ENCODE peak calls at places on chromosome 21, in five cellular contexts. F is activated CD8-positive, alpha-beta T cell treated with anti-CD3 and anti-CD28 coated beads for 36 hours; I is AG04450; E is fibroblast of the aortic adventitia; L is fibroblast of mammary gland. W is an unnamed sample.

GRCh38 chr21:25925064-25925463 is 190.3 kb downstream of the GABPA start:
- DNase-seq in I (no peak), L (peak; percentile 20), F (no peak), E (no peak), W (no peak)

GRCh38 chr21:45864436-45864835 is 117.1 kb upstream of the COL6A1 start:
- DNase-seq in I (no peak), L (peak; percentile 53), F (no peak), E (peak; percentile 54), W (no peak)

GRCh38 chr21:33951276-33952178 is 35.9 kb upstream of the ATP5PO start:
- DNase-seq in F (no peak), E (peak; percentile 35), I (no peak), L (peak; percentile 75), W (no peak)

GRCh38 chr21:41665766-41666595 is 100.9 kb downstream of the RIPK4 start:
- DNase-seq in I (no peak), E (no peak), L (no peak), F (no peak), W (no peak)

GRCh38 chr21:43954042-43954441 is 58.1 kb upstream of the TRAPPC10 start:
- DNase-seq in F (no peak), I (no peak), E (no peak), L (no peak), W (no peak)

GRCh38 chr21:42496839-42497202 is 797 bp upstream of the RSPH1 start:
- DNase-seq in F (peak; percentile 10), L (peak; percentile 6), E (peak; percentile 5), I (no peak), W (no peak)

GRCh38 chr21:34078915-34079314 is 5.5 kb downstream of the MRPS6 start:
- DNase-seq in L (no peak), E (no peak), I (no peak), F (peak; percentile 62), W (no peak)

GRCh38 chr21:45423201-45423955 is 18.4 kb downstream of the COL18A1 start:
- DNase-seq in I (no peak), E (no peak), F (no peak), L (no peak), W (no peak)

GRCh38 chr21:45862544-45863207 is 118.9 kb upstream of the COL6A1 start:
- DNase-seq in I (no peak), E (no peak), L (no peak), F (no peak), W (no peak)

GRCh38 chr21:33199516-33200217 is 30.1 kb upstream of the IFNAR2 start:
- DNase-seq in L (peak; percentile 95), F (peak; percentile 91), I (peak; percentile 82), E (peak; percentile 97), W (peak; percentile 66)

GRCh38 chr21:44771896-44772525 is 29.6 kb downstream of the UBE2G2 start:
- DNase-seq in F (no peak), E (no peak), L (no peak), I (no peak), W (no peak)

GRCh38 chr21:25421327-25422028 is 185.8 kb downstream of the MRPL39 start:
- DNase-seq in E (peak; percentile 66), L (peak; percentile 72), I (peak; percentile 21), F (peak; percentile 84), W (no peak)

GRCh38 chr21:28590722-28591121 is 402.0 kb downstream of the LTN1 start:
- DNase-seq in F (no peak), E (no peak), L (no peak), I (no peak), W (no peak)

GRCh38 chr21:45142469-45142868 is 68.1 kb downstream of the ADARB1 start:
- DNase-seq in L (peak; percentile 81), I (no peak), E (peak; percentile 64), F (no peak), W (no peak)

GRCh38 chr21:14585122-14585521 is 39.0 kb upstream of the SAMSN1 start:
- DNase-seq in L (no peak), E (no peak), I (no peak), F (no peak), W (no peak)

GRCh38 chr21:33850985-33851384 is 64.6 kb downstream of the ATP5PO start:
- DNase-seq in E (no peak), L (no peak), F (no peak), I (no peak), W (no peak)

GRCh38 chr21:17742181-17742580 is 77.0 kb downstream of the C21orf91 start:
- DNase-seq in I (no peak), L (no peak), F (no peak), E (no peak), W (no peak)

GRCh38 chr21:46145840-46146691 is 9.3 kb downstream of the FTCD start:
- DNase-seq in F (no peak), E (no peak), L (no peak), I (no peak), W (no peak)

GRCh38 chr21:37642493-37642892 is 273.8 kb downstream of the KCNJ6 start:
- DNase-seq in F (peak; percentile 50), L (no peak), E (no peak), I (no peak), W (no peak)
- TF ChIP-seq CTCF in F (peak; percentile 39), L (no peak), E (no peak), I (no peak), W (peak; percentile 54)

DNA sequence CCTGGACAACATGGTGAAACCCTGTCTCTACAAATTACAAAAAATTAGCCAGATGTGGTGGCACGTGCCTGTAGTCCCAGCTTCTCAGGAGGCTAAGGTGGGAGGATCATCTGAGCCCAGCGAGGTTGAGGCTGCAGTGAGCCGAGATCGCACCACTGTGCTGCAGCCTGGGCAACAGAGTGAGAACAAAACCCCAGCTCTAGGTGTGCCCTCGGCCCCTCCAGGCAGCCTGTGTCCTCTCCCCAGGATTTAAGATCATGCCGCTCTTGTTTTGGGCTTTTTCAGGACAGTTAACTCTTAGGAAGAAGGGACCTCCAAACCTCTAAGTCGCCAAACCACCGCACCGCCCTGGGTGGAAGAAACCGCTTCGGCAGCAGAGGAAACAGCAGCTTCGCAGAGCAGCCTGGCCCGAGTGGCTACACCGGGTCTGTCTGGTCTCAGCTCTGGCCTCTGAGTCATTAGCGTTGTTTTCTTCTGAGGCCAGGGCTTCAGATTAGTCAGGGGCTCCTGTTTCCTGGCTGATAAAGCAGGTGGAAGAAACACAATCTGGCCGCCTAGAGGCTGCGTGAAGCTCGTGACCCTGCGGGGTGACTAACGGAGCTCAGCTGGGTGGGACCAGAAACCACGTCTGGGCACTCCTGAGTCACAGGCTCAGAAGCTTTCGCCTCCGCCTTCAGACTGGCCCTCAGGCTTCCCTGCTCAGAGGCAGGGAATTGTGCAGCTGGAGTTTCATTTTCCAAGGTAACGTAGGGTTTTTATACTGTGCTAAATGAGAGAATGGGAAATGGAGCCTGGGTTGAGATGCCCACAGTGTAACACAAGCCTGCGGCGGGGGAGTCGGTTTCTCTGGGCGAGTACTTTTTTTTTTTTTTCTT is 44.7 kb downstream of the CHAF1B start:
- DNase-seq in L (peak; percentile 99), E (peak; percentile 99), I (peak; percentile 97), F (peak; percentile 93), W (no peak)
- TF ChIP-seq CTCF in L (no peak), E (peak; percentile 7), I (peak; percentile 7), F (no peak), W (peak; percentile 23)

GRCh38 chr21:37528150-37528937 is 161.8 kb downstream of the DYRK1A start:
- DNase-seq in F (no peak), L (no peak), I (no peak), E (no peak), W (no peak)
- TF ChIP-seq CTCF in F (no peak), L (no peak), I (no peak), E (no peak), W (no peak)

DNA sequence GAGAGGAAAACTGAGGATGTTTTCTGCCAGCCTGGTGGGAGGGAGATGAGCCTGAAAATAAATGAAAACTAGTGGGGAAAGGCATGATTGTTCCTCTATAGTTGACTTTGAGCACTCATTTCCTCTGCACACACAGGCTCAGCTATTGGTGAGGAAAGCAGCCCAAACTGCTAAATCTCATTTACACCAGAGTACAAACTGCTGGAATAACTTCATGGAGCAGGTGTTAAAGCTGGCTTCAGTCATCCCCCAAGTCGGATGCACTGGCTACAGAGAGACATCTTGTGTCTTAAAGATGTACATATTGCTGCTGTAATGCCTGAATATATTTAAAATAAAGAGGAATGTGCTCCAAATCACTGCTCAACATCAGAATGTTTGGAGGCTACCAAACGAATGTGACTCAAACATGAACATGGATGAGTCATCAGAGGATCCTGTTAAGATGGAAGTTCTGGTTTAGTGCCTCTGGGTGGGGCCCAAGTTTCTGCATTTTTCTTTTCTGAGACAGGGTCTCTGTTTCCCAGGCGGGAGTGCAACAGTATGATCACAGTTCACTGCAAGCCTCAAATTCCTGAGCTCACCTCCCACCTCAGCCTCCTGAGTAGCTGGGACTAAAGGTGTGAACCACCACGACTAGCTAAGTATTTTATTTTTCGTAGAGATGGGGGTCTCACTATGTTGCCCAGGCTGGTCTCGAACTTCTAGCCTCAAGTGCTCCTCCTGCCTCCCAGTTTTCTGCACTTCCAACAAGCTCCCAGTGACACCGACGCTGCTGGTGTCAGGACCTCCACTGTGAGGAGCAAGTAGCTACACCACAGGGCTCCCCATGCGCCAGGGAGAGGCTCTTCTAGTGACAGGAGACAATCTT is 79.0 kb upstream of the KRTAP19-8 start:
- DNase-seq in E (peak; percentile 80), L (peak; percentile 86), I (peak; percentile 24), F (no peak), W (no peak)
- TF ChIP-seq CTCF in E (peak; percentile 18), L (peak; percentile 10), I (no peak), F (peak; percentile 44), W (no peak)

GRCh38 chr21:35649186-35649585 is 411.1 kb downstream of the SETD4 start:
- DNase-seq in F (no peak), I (no peak), L (peak; percentile 72), E (peak; percentile 70), W (no peak)

GRCh38 chr21:35651166-35651565 is 409.2 kb downstream of the SETD4 start:
- DNase-seq in E (no peak), F (no peak), L (no peak), I (no peak), W (no peak)

GRCh38 chr21:35648512-35648911 is 411.8 kb downstream of the SETD4 start:
- DNase-seq in I (no peak), E (no peak), F (no peak), L (no peak), W (no peak)

GRCh38 chr21:35652196-35652595 is 408.1 kb downstream of the SETD4 start:
- DNase-seq in E (no peak), L (peak; percentile 44), I (no peak), F (no peak), W (no peak)

GRCh38 chr21:35652872-35653271 is 407.5 kb downstream of the SETD4 start:
- DNase-seq in I (no peak), E (no peak), F (no peak), L (no peak), W (no peak)
- TF ChIP-seq CTCF in I (no peak), E (no peak), F (no peak), L (no peak), W (no peak)

GRCh38 chr21:36479415-36480402 is at the start of gene CLDN14:
- DNase-seq in E (no peak), L (no peak), F (no peak), I (no peak), W (no peak)
- TF ChIP-seq CTCF in E (no peak), L (no peak), F (no peak), I (no peak), W (no peak)

W was measured in neural crest cell.